ENCODE peak calls at places on chromosomes 11 and 22, in six cellular contexts. Z is spleen, L is A673, D is AG09319, C is GM20000, O is psoas muscle. G is an unnamed sample.

GRCh38 chr11:28911829-28912228 is 803.6 kb downstream of the METTL15 start:
- DNase-seq in Z (no peak), L (peak; percentile 81), D (no peak), C (no peak), O (no peak), G (no peak)

GRCh38 chr11:65116370-65117205 is 913 bp downstream of the ZNHIT2 start:
- DNase-seq in Z (peak; percentile 89), L (peak; percentile 71), D (no peak), C (no peak), O (peak; percentile 39), G (peak; percentile 21)

GRCh38 chr11:2793781-2794418 is 91.7 kb downstream of the CDKN1C start:
- DNase-seq in Z (peak; percentile 55), L (no peak), D (no peak), C (no peak), O (peak; percentile 5), G (no peak)

GRCh38 chr11:44773351-44773965 is 46.7 kb downstream of the TSPAN18 start:
- DNase-seq in Z (peak; percentile 59), L (no peak), D (no peak), C (no peak), O (no peak), G (no peak)

GRCh38 chr11:69377953-69378302 is 84.0 kb downstream of the MYEOV start:
- DNase-seq in Z (peak; percentile 57), L (no peak), D (no peak), C (no peak), O (no peak), G (no peak)

GRCh38 chr11:94762208-94762607 is 5.9 kb upstream of the AMOTL1 start:
- DNase-seq in Z (no peak), L (peak; percentile 57), D (no peak), C (no peak), O (no peak), G (no peak)

GRCh38 chr11:48063424-48063978 is 83.1 kb downstream of the PTPRJ start:
- DNase-seq in Z (no peak), L (no peak), D (peak; percentile 96), C (no peak), O (peak; percentile 30), G (peak; percentile 97)

GRCh38 chr22:19597399-19597735 is 73.2 kb upstream of the CLDN5 start:
- DNase-seq in Z (peak; percentile 45), L (no peak), D (no peak), C (peak; percentile 13), O (no peak), G (no peak)

GRCh38 chr11:77332259-77332658 is 30.8 kb upstream of the GDPD4 start:
- DNase-seq in Z (no peak), L (no peak), D (no peak), C (no peak), O (no peak), G (no peak)

GRCh38 chr11:12430351-12430750 is 53.0 kb downstream of the PARVA start:
- DNase-seq in Z (no peak), L (no peak), D (no peak), C (no peak), O (no peak), G (peak; percentile 49)

GRCh38 chr22:30201970-30202369 is 44.6 kb downstream of the LIF start:
- DNase-seq in Z (no peak), L (no peak), D (no peak), C (no peak), O (no peak), G (peak; percentile 79)

GRCh38 chr11:75557649-75558494 is 4.2 kb upstream of the SERPINH1 start:
- DNase-seq in Z (no peak), L (peak; percentile 66), D (peak; percentile 91), C (no peak), O (peak; percentile 55), G (peak; percentile 88)

GRCh38 chr11:16293204-16293681 is 63.1 kb downstream of the SOX6 start:
- DNase-seq in Z (no peak), L (no peak), D (no peak), C (no peak), O (no peak), G (no peak)

GRCh38 chr11:77205467-77206263 is 77.6 kb downstream of the MYO7A start:
- DNase-seq in Z (peak; percentile 66), L (no peak), D (no peak), C (no peak), O (no peak), G (no peak)

GRCh38 chr11:68950776-68951175 is 30.0 kb downstream of the MRGPRD start:
- DNase-seq in Z (no peak), L (no peak), D (no peak), C (no peak), O (no peak), G (no peak)

GRCh38 chr11:76791861-76792260 is 8.7 kb downstream of the TSKU start:
- DNase-seq in Z (peak; percentile 25), L (peak; percentile 43), D (no peak), C (no peak), O (peak; percentile 61), G (peak; percentile 78)

GRCh38 chr11:58768137-58768536 is 36.4 kb upstream of the GLYAT start:
- DNase-seq in Z (no peak), L (no peak), D (no peak), C (no peak), O (no peak), G (no peak)

GRCh38 chr22:32281092-32281491 is 25.9 kb upstream of the SLC5A4 start:
- DNase-seq in Z (no peak), L (peak; percentile 90), D (no peak), C (no peak), O (no peak), G (peak; percentile 65)

GRCh38 chr11:47338396-47339241 is 13.9 kb downstream of the MYBPC3 start:
- DNase-seq in Z (no peak), L (no peak), D (no peak), C (no peak), O (no peak), G (no peak)

DNA sequence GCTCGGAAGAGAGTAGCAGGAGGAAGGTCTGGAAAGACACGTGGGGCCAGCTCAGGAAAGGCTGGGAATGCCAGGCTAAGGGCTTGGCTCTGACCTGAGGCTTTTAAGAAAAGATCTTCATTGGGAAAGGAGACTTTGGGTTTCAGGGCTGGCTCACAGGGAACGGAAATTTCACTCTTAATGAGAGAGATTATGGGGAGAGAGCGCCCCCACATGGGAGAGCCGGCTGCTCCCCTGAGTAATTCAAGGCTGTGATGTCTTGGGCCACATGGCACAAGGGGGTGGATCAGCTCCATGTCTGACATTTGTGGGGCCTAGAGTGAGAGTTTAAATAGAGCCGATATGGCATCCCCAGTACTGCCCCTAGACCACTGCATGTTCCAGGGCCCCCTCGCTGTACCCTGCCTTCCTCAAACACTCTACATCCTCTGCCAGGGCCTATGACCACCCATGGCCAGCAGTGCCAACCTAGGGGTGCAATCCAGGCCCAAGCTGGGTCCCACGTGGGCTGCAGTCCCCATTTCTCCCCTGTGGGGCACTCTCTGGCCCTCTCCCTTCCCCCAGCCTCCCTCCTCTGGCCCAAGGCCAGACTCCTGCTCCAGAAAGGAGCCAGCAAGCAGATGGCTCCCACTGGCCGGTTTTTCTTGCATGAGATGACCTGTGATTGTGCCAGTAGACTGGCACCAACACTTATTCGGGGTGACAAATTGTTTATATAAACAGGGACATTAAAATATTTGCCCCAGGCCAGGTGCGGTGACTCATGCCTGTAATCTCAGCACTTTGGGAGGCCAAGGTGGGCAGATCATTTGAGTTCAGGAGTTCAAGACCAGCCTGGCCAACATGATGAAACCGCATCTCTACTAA is 75.2 kb downstream of the ISX start:
- DNase-seq in Z (peak; percentile 50), L (peak; percentile 21), D (no peak), C (peak; percentile 61), O (no peak), G (no peak)
- TF ChIP-seq CTCF in Z (no peak), L (peak; percentile 43), D (no peak), C (peak; percentile 52), O (no peak), G (no peak)

GRCh38 chr22:50486561-50487289 is at the start of gene MIOX:
- DNase-seq in Z (no peak), L (no peak), D (no peak), C (no peak), O (no peak), G (no peak)

GRCh38 chr22:50487290-50488005 is 789 bp downstream of the MIOX start:
- DNase-seq in Z (no peak), L (no peak), D (no peak), C (no peak), O (no peak), G (no peak)

GRCh38 chr22:50483556-50483955 is 2.2 kb downstream of the ADM2 start:
- DNase-seq in Z (no peak), L (no peak), D (no peak), C (no peak), O (no peak), G (no peak)

GRCh38 chr22:50483977-50484853 is 2.4 kb upstream of the MIOX start:
- DNase-seq in Z (no peak), L (no peak), D (no peak), C (no peak), O (no peak), G (no peak)

GRCh38 chr22:50485221-50486131 is 1.2 kb upstream of the MIOX start:
- DNase-seq in Z (no peak), L (peak; percentile 48), D (no peak), C (no peak), O (no peak), G (no peak)
- TF ChIP-seq CTCF in Z (no peak), L (peak; percentile 29), D (no peak), C (no peak), O (no peak), G (no peak)

GRCh38 chr22:38299758-38300157 is 17.5 kb downstream of the CSNK1E start:
- DNase-seq in Z (no peak), L (no peak), D (no peak), C (no peak), O (no peak), G (no peak)

GRCh38 chr22:38296372-38296771 is 20.9 kb downstream of the CSNK1E start:
- DNase-seq in Z (no peak), L (no peak), D (no peak), C (no peak), O (no peak), G (no peak)

GRCh38 chr22:38299001-38299651 is 18.1 kb downstream of the CSNK1E start:
- DNase-seq in Z (no peak), L (no peak), D (no peak), C (no peak), O (no peak), G (no peak)

GRCh38 chr22:38300197-38300945 is 16.9 kb downstream of the CSNK1E start:
- DNase-seq in Z (no peak), L (no peak), D (no peak), C (no peak), O (no peak), G (no peak)

DNA sequence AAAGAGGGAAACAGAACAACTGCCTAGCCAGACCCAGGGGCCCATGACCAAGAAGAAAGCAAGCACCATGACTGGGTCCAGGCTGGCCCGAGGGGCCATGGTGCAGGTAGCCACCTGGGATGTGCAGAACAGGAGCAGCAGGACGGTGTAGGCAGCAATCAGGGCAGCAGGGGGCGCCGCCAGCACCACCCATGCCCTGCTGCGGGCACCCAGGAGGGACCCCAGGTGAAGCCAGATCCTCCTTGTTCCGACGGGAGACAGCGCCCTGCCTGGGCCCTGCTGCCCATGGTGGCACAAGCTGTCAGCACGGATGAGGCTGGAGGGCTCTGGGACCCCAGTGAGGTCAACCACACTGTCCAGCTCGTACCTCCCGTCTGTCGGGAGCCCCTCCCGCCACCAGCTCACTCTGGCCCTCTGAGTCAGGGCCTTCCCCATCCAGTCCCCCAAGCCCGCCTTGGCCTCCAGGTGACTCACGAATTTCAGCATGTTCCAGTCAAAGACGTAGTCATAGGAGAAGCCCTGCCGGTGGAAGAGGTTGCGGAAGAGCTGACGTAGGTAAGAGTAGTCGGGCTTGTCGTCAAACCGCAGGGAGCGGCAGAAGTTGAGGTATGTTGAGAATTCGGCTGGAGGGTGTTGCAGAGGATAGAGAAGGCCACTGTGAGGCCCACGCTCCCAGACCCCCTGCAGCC is 18.8 kb downstream of the CSNK1E start:
- DNase-seq in Z (peak; percentile 74), L (no peak), D (no peak), C (peak; percentile 64), O (no peak), G (peak; percentile 99)
- TF ChIP-seq CTCF in Z (peak; percentile 32), L (peak; percentile 66), D (peak; percentile 30), C (peak; percentile 53), O (peak; percentile 31), G (peak; percentile 66)

GRCh38 chr22:43228330-43228729 is 41.4 kb upstream of the TTLL12 start:
- DNase-seq in Z (no peak), L (peak; percentile 65), D (no peak), C (peak; percentile 44), O (no peak), G (peak; percentile 5)
- TF ChIP-seq CTCF in Z (no peak), L (peak; percentile 76), D (peak; percentile 29), C (no peak), O (peak; percentile 13), G (peak; percentile 57)

G was measured in astrocyte of the spinal cord.